ENCODE peak calls at places on chromosome 22, in five cellular contexts. One of them, this sample, is unnamed.
A peak's percentile ranks its signal among the peaks of the same experiment; 100 is the strongest.

GRCh38 chr22:24601217-24602104 is 1.5 kb upstream of the GGT1 start:
- DNase-seq in brain microvascular endothelial cell: no peak
- DNase-seq in progenitor cell of endocrine pancreas: no peak
- DNase-seq in GM13977: peak; percentile 9
- DNase-seq in GM12878: no peak
- DNase-seq in this sample: no peak

GRCh38 chr22:23305321-23305910 is 125.1 kb downstream of the BCR start:
- DNase-seq in brain microvascular endothelial cell: peak; percentile 64
- DNase-seq in progenitor cell of endocrine pancreas: no peak
- DNase-seq in GM13977: no peak
- DNase-seq in GM12878: no peak
- DNase-seq in this sample: no peak

GRCh38 chr22:17120281-17120680 is 879 bp downstream of the TMEM121B start:
- DNase-seq in brain microvascular endothelial cell: no peak
- DNase-seq in progenitor cell of endocrine pancreas: peak; percentile 88
- DNase-seq in GM13977: peak; percentile 81
- DNase-seq in GM12878: no peak
- DNase-seq in this sample: peak; percentile 88

GRCh38 chr22:28034760-28035401 is 115.8 kb upstream of the PITPNB start:
- DNase-seq in brain microvascular endothelial cell: peak; percentile 60
- DNase-seq in progenitor cell of endocrine pancreas: no peak
- DNase-seq in GM13977: no peak
- DNase-seq in GM12878: no peak
- DNase-seq in this sample: peak; percentile 70

GRCh38 chr22:29011868-29012428 is 49.7 kb downstream of the C22orf31 start:
- DNase-seq in brain microvascular endothelial cell: no peak
- DNase-seq in progenitor cell of endocrine pancreas: no peak
- DNase-seq in GM13977: no peak
- DNase-seq in GM12878: no peak
- DNase-seq in this sample: no peak

GRCh38 chr22:38309614-38310517 is 7.4 kb downstream of the CSNK1E start:
- DNase-seq in brain microvascular endothelial cell: no peak
- DNase-seq in progenitor cell of endocrine pancreas: no peak
- DNase-seq in GM13977: no peak
- DNase-seq in GM12878: no peak
- DNase-seq in this sample: no peak

GRCh38 chr22:29916007-29916544 is 33.1 kb downstream of the MTMR3 start:
- DNase-seq in brain microvascular endothelial cell: no peak
- DNase-seq in progenitor cell of endocrine pancreas: no peak
- DNase-seq in GM13977: no peak
- DNase-seq in GM12878: no peak
- DNase-seq in this sample: no peak

GRCh38 chr22:27502327-27502726 is 299.2 kb downstream of the MN1 start:
- DNase-seq in brain microvascular endothelial cell: no peak
- DNase-seq in progenitor cell of endocrine pancreas: no peak
- DNase-seq in GM13977: no peak
- DNase-seq in GM12878: no peak
- DNase-seq in this sample: no peak

GRCh38 chr22:29344137-29344536 is 28.6 kb upstream of the RASL10A start:
- DNase-seq in brain microvascular endothelial cell: peak; percentile 90
- DNase-seq in progenitor cell of endocrine pancreas: no peak
- DNase-seq in GM13977: no peak
- DNase-seq in GM12878: no peak
- DNase-seq in this sample: no peak

GRCh38 chr22:26245001-26245400 is 75.7 kb downstream of the SEZ6L start:
- DNase-seq in brain microvascular endothelial cell: no peak
- DNase-seq in progenitor cell of endocrine pancreas: no peak
- DNase-seq in GM13977: no peak
- DNase-seq in GM12878: no peak
- DNase-seq in this sample: no peak

GRCh38 chr22:20018001-20018400 is 1.4 kb upstream of the ARVCF start:
- DNase-seq in brain microvascular endothelial cell: no peak
- DNase-seq in progenitor cell of endocrine pancreas: no peak
- DNase-seq in GM13977: no peak
- DNase-seq in GM12878: no peak
- DNase-seq in this sample: no peak

GRCh38 chr22:35633520-35633919 is 14.7 kb upstream of the APOL6 start:
- DNase-seq in brain microvascular endothelial cell: no peak
- DNase-seq in progenitor cell of endocrine pancreas: no peak
- DNase-seq in GM13977: no peak
- DNase-seq in GM12878: no peak
- DNase-seq in this sample: no peak

GRCh38 chr22:35630387-35630793 is 13.3 kb upstream of the MB start:
- DNase-seq in brain microvascular endothelial cell: peak; percentile 18
- DNase-seq in progenitor cell of endocrine pancreas: no peak
- DNase-seq in GM13977: peak; percentile 36
- DNase-seq in GM12878: no peak
- DNase-seq in this sample: no peak

GRCh38 chr22:35632902-35633301 is 15.3 kb upstream of the APOL6 start:
- DNase-seq in brain microvascular endothelial cell: no peak
- DNase-seq in progenitor cell of endocrine pancreas: no peak
- DNase-seq in GM13977: no peak
- DNase-seq in GM12878: no peak
- DNase-seq in this sample: no peak

GRCh38 chr22:35630891-35631290 is 13.8 kb upstream of the MB start:
- DNase-seq in brain microvascular endothelial cell: no peak
- DNase-seq in progenitor cell of endocrine pancreas: no peak
- DNase-seq in GM13977: no peak
- DNase-seq in GM12878: no peak
- DNase-seq in this sample: no peak

DNA sequence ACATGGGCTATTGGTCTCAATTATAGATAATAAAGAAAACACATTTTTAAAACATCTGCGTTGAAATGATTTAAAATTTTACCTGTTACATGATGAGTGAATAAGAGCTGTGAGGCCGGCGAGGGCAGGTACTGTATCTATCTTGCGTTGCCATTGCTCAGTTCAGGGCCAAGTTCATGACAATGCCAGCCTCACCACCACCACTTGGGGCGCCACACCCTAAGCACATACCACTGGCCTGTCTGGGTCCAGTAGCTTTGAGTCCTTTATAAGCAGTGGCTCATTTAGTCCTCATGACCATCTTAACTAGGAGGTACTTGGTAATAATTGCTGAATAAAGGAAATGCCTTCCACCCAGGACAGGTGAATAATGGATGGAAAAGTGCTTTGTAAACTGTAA is 14.5 kb upstream of the MB start:
- DNase-seq in brain microvascular endothelial cell: peak; percentile 31
- DNase-seq in progenitor cell of endocrine pancreas: no peak
- DNase-seq in GM13977: peak; percentile 54
- DNase-seq in GM12878: no peak
- DNase-seq in this sample: no peak
- TF ChIP-seq CTCF in brain microvascular endothelial cell: peak; percentile 80
- TF ChIP-seq CTCF in progenitor cell of endocrine pancreas: peak; percentile 59
- TF ChIP-seq CTCF in GM13977: peak; percentile 58
- TF ChIP-seq CTCF in GM12878: peak; percentile 72
- TF ChIP-seq CTCF in this sample: peak; percentile 61

GRCh38 chr22:42076764-42077485 is 2.6 kb upstream of the SMDT1 start:
- DNase-seq in brain microvascular endothelial cell: no peak
- DNase-seq in progenitor cell of endocrine pancreas: no peak
- DNase-seq in GM13977: no peak
- DNase-seq in GM12878: no peak
- DNase-seq in this sample: no peak

GRCh38 chr22:42080287-42080686 is 787 bp downstream of the SMDT1 start:
- DNase-seq in brain microvascular endothelial cell: peak; percentile 46
- DNase-seq in progenitor cell of endocrine pancreas: no peak
- DNase-seq in GM13977: no peak
- DNase-seq in GM12878: no peak
- DNase-seq in this sample: no peak

GRCh38 chr22:42077486-42078125 is 1.9 kb upstream of the SMDT1 start:
- DNase-seq in brain microvascular endothelial cell: no peak
- DNase-seq in progenitor cell of endocrine pancreas: no peak
- DNase-seq in GM13977: no peak
- DNase-seq in GM12878: no peak
- DNase-seq in this sample: no peak

GRCh38 chr22:42079319-42080251 is at the start of gene SMDT1:
- DNase-seq in brain microvascular endothelial cell: peak; percentile 97
- DNase-seq in progenitor cell of endocrine pancreas: peak; percentile 97
- DNase-seq in GM13977: peak; percentile 99
- DNase-seq in GM12878: peak; percentile 99
- DNase-seq in this sample: peak; percentile 100

DNA sequence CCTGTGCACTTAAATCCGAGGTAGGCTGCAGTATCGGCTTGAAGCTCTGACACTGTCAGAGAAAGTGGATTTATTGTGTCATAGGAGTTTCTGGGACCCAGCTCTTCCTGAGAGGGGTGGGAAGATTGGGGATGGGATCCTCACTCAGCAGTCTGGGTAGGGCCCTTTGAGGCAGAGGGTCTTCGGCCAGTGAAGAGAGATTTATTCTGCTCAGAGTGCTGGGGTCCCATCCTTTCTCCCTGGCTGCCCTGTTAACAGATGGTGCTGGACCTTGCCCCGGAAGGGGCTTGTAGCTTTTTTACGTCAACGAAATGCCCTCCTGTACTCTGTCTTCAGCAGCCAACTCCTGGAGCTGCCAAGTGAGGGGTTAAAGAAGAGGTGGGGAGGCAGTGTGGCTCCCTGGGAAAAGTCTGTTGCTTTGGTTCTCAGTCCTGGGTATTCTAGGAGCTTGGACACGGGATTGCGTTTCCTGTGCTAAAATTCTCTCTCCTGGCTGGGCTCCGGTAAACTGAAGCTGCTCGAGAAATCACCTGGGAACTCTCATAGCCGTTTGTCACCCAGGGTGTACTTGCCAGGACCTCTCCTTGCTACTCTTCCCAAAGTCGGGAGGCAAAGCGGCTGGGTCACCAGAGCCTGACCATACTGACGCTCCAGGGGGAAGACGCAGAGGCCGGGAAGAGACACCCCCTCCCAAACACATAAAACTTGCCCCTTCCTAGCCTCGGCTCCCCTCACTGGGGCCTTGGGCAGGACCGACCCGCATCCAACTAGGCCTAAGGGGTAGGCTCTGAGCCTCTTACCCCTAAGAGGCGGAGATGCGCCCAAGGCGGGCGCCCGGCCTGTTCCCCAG is 806 bp upstream of the SMDT1 start:
- DNase-seq in brain microvascular endothelial cell: no peak
- DNase-seq in progenitor cell of endocrine pancreas: no peak
- DNase-seq in GM13977: no peak
- DNase-seq in GM12878: no peak
- DNase-seq in this sample: no peak
- TF ChIP-seq CTCF in brain microvascular endothelial cell: no peak
- TF ChIP-seq CTCF in progenitor cell of endocrine pancreas: no peak
- TF ChIP-seq CTCF in GM13977: no peak
- TF ChIP-seq CTCF in GM12878: no peak
- TF ChIP-seq CTCF in this sample: no peak

GRCh38 chr22:44893731-44894080 is 116.1 kb downstream of the PHF21B start:
- DNase-seq in brain microvascular endothelial cell: no peak
- DNase-seq in progenitor cell of endocrine pancreas: no peak
- DNase-seq in GM13977: no peak
- DNase-seq in GM12878: no peak
- DNase-seq in this sample: peak; percentile 69

GRCh38 chr22:44892803-44893730 is 116.7 kb downstream of the PHF21B start:
- DNase-seq in brain microvascular endothelial cell: no peak
- DNase-seq in progenitor cell of endocrine pancreas: no peak
- DNase-seq in GM13977: no peak
- DNase-seq in GM12878: no peak
- DNase-seq in this sample: peak; percentile 68

GRCh38 chr22:44895296-44896055 is 114.3 kb downstream of the PHF21B start:
- DNase-seq in brain microvascular endothelial cell: no peak
- DNase-seq in progenitor cell of endocrine pancreas: no peak
- DNase-seq in GM13977: no peak
- DNase-seq in GM12878: no peak
- DNase-seq in this sample: peak; percentile 63

GRCh38 chr22:44894321-44894720 is 115.5 kb downstream of the PHF21B start:
- DNase-seq in brain microvascular endothelial cell: no peak
- DNase-seq in progenitor cell of endocrine pancreas: no peak
- DNase-seq in GM13977: no peak
- DNase-seq in GM12878: no peak
- DNase-seq in this sample: peak; percentile 68

GRCh38 chr22:44894782-44895181 is 115.0 kb downstream of the PHF21B start:
- DNase-seq in brain microvascular endothelial cell: no peak
- DNase-seq in progenitor cell of endocrine pancreas: no peak
- DNase-seq in GM13977: no peak
- DNase-seq in GM12878: no peak
- DNase-seq in this sample: no peak
- TF ChIP-seq CTCF in brain microvascular endothelial cell: no peak
- TF ChIP-seq CTCF in progenitor cell of endocrine pancreas: no peak
- TF ChIP-seq CTCF in GM13977: no peak
- TF ChIP-seq CTCF in GM12878: no peak
- TF ChIP-seq CTCF in this sample: no peak

DNA sequence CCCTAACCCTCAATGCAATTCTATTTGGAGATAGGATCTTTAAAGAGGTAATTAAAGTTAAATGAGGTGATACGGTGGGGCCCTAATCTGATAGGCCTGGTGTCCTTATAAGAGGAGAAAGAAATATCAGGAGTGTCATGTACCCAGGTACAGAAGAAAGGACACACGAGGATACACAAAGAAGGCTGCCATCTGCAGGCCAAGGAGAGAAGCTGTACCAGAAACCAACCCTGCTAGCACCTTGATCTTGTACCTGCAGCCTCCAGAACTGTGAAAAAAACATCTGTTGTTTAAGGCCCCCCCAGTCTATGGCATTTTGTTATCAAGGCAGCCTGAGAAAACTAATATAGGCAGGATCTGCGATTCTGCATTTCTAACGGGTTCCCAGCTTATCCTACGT is 44.2 kb downstream of the FBXO7 start:
- DNase-seq in brain microvascular endothelial cell: no peak
- DNase-seq in progenitor cell of endocrine pancreas: no peak
- DNase-seq in GM13977: no peak
- DNase-seq in GM12878: no peak
- DNase-seq in this sample: no peak
- TF ChIP-seq CTCF in brain microvascular endothelial cell: peak; percentile 55
- TF ChIP-seq CTCF in progenitor cell of endocrine pancreas: peak; percentile 23
- TF ChIP-seq CTCF in GM13977: peak; percentile 60
- TF ChIP-seq CTCF in GM12878: peak; percentile 34
- TF ChIP-seq CTCF in this sample: no peak

DNA sequence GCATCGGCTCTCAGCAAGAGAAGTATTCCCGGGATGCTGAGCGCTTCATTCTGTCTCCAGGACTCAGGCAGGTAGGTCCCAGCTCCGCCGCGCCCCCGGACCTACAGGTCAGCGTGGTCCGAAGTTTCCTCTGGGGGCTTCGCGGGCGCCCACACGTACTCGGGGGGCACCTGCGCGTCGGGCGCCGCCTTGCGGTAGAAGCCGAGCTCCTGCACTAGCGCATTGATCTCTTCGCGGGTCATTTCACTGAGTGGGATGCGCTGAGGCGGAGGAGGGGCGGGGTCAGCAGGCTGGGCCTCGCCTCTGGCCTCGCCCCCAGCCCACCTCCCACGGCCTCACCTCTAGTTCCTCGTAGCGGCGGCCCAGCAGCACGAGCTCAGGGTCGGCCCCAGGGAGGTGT is 2.5 kb downstream of the SELENOM start:
- DNase-seq in brain microvascular endothelial cell: no peak
- DNase-seq in progenitor cell of endocrine pancreas: peak; percentile 38
- DNase-seq in GM13977: no peak
- DNase-seq in GM12878: no peak
- DNase-seq in this sample: no peak
- TF ChIP-seq CTCF in brain microvascular endothelial cell: peak; percentile 63
- TF ChIP-seq CTCF in progenitor cell of endocrine pancreas: peak; percentile 69
- TF ChIP-seq CTCF in GM13977: no peak
- TF ChIP-seq CTCF in GM12878: peak; percentile 58
- TF ChIP-seq CTCF in this sample: peak; percentile 20